ENCODE peak calls at places on chromosome 22, in nine cellular contexts. One of them, this sample, is unnamed.

GRCh38 chr22:39437836-39438704 is 18.7 kb upstream of the MGAT3 start:
- ATAC-seq in mucosa of descending colon: peak
- ATAC-seq in upper lobe of left lung: no peak
- ATAC-seq in pancreas: peak
- ATAC-seq in activated CD8-positive, alpha-beta T cell treated with anti-CD3 and anti-CD28 coated beads for 36 hours: no peak
- ATAC-seq in upper lobe of right lung: no peak
- ATAC-seq in body of pancreas: no peak
- ATAC-seq in heart right ventricle: peak
- ATAC-seq in CD4-positive, alpha-beta T cell: no peak
- ATAC-seq in this sample: peak

GRCh38 chr22:49913026-49913425 is 5.2 kb downstream of the ALG12 start:
- ATAC-seq in pancreas: no peak
- ATAC-seq in upper lobe of left lung: no peak
- ATAC-seq in activated CD8-positive, alpha-beta T cell treated with anti-CD3 and anti-CD28 coated beads for 36 hours: no peak
- ATAC-seq in heart right ventricle: no peak
- ATAC-seq in mucosa of descending colon: no peak
- ATAC-seq in CD4-positive, alpha-beta T cell: no peak
- ATAC-seq in upper lobe of right lung: no peak
- ATAC-seq in body of pancreas: no peak
- ATAC-seq in this sample: no peak

GRCh38 chr22:36565152-36565507 is 36.2 kb upstream of the EIF3D start:
- ATAC-seq in upper lobe of left lung: no peak
- ATAC-seq in body of pancreas: no peak
- ATAC-seq in activated CD8-positive, alpha-beta T cell treated with anti-CD3 and anti-CD28 coated beads for 36 hours: no peak
- ATAC-seq in heart right ventricle: no peak
- ATAC-seq in CD4-positive, alpha-beta T cell: no peak
- ATAC-seq in upper lobe of right lung: no peak
- ATAC-seq in pancreas: no peak
- ATAC-seq in mucosa of descending colon: no peak
- ATAC-seq in this sample: no peak

GRCh38 chr22:44028091-44028490 is 4.0 kb downstream of the PARVB start:
- ATAC-seq in activated CD8-positive, alpha-beta T cell treated with anti-CD3 and anti-CD28 coated beads for 36 hours: no peak
- ATAC-seq in upper lobe of left lung: no peak
- ATAC-seq in CD4-positive, alpha-beta T cell: no peak
- ATAC-seq in body of pancreas: no peak
- ATAC-seq in mucosa of descending colon: no peak
- ATAC-seq in pancreas: no peak
- ATAC-seq in heart right ventricle: no peak
- ATAC-seq in upper lobe of right lung: no peak
- ATAC-seq in this sample: no peak

GRCh38 chr22:49886346-49887073 is 31.7 kb downstream of the ALG12 start:
- ATAC-seq in upper lobe of left lung: no peak
- ATAC-seq in pancreas: no peak
- ATAC-seq in CD4-positive, alpha-beta T cell: no peak
- ATAC-seq in upper lobe of right lung: no peak
- ATAC-seq in heart right ventricle: no peak
- ATAC-seq in body of pancreas: no peak
- ATAC-seq in activated CD8-positive, alpha-beta T cell treated with anti-CD3 and anti-CD28 coated beads for 36 hours: no peak
- ATAC-seq in mucosa of descending colon: no peak
- ATAC-seq in this sample: no peak

GRCh38 chr22:40867109-40867508 is 5.2 kb upstream of the DNAJB7 start:
- ATAC-seq in upper lobe of left lung: no peak
- ATAC-seq in CD4-positive, alpha-beta T cell: no peak
- ATAC-seq in pancreas: no peak
- ATAC-seq in mucosa of descending colon: no peak
- ATAC-seq in activated CD8-positive, alpha-beta T cell treated with anti-CD3 and anti-CD28 coated beads for 36 hours: no peak
- ATAC-seq in heart right ventricle: no peak
- ATAC-seq in body of pancreas: no peak
- ATAC-seq in upper lobe of right lung: no peak
- ATAC-seq in this sample: no peak

GRCh38 chr22:29916007-29916544 is 33.1 kb downstream of the MTMR3 start:
- ATAC-seq in activated CD8-positive, alpha-beta T cell treated with anti-CD3 and anti-CD28 coated beads for 36 hours: no peak
- ATAC-seq in heart right ventricle: no peak
- ATAC-seq in upper lobe of left lung: no peak
- ATAC-seq in pancreas: no peak
- ATAC-seq in body of pancreas: no peak
- ATAC-seq in CD4-positive, alpha-beta T cell: no peak
- ATAC-seq in mucosa of descending colon: no peak
- ATAC-seq in upper lobe of right lung: no peak
- ATAC-seq in this sample: no peak

GRCh38 chr22:28710112-28710888 is 30.7 kb upstream of the TTC28 start:
- ATAC-seq in upper lobe of left lung: peak
- ATAC-seq in mucosa of descending colon: no peak
- ATAC-seq in pancreas: no peak
- ATAC-seq in activated CD8-positive, alpha-beta T cell treated with anti-CD3 and anti-CD28 coated beads for 36 hours: no peak
- ATAC-seq in CD4-positive, alpha-beta T cell: no peak
- ATAC-seq in upper lobe of right lung: no peak
- ATAC-seq in body of pancreas: no peak
- ATAC-seq in heart right ventricle: peak
- ATAC-seq in this sample: no peak

GRCh38 chr22:29550005-29550404 is 3.6 kb downstream of the THOC5 start:
- ATAC-seq in upper lobe of left lung: no peak
- ATAC-seq in CD4-positive, alpha-beta T cell: no peak
- ATAC-seq in body of pancreas: no peak
- ATAC-seq in upper lobe of right lung: no peak
- ATAC-seq in mucosa of descending colon: no peak
- ATAC-seq in activated CD8-positive, alpha-beta T cell treated with anti-CD3 and anti-CD28 coated beads for 36 hours: no peak
- ATAC-seq in heart right ventricle: no peak
- ATAC-seq in pancreas: no peak
- ATAC-seq in this sample: no peak

GRCh38 chr22:29914165-29914564 is 31.2 kb downstream of the MTMR3 start:
- ATAC-seq in upper lobe of left lung: peak
- ATAC-seq in body of pancreas: no peak
- ATAC-seq in mucosa of descending colon: no peak
- ATAC-seq in pancreas: no peak
- ATAC-seq in CD4-positive, alpha-beta T cell: no peak
- ATAC-seq in upper lobe of right lung: no peak
- ATAC-seq in activated CD8-positive, alpha-beta T cell treated with anti-CD3 and anti-CD28 coated beads for 36 hours: no peak
- ATAC-seq in heart right ventricle: no peak
- ATAC-seq in this sample: peak

GRCh38 chr22:27709919-27710452 is 91.6 kb downstream of the MN1 start:
- ATAC-seq in pancreas: no peak
- ATAC-seq in upper lobe of left lung: no peak
- ATAC-seq in activated CD8-positive, alpha-beta T cell treated with anti-CD3 and anti-CD28 coated beads for 36 hours: peak
- ATAC-seq in CD4-positive, alpha-beta T cell: no peak
- ATAC-seq in body of pancreas: no peak
- ATAC-seq in upper lobe of right lung: no peak
- ATAC-seq in mucosa of descending colon: no peak
- ATAC-seq in heart right ventricle: no peak
- ATAC-seq in this sample: no peak

GRCh38 chr22:44159811-44160210 is 20.9 kb upstream of the PARVG start:
- ATAC-seq in CD4-positive, alpha-beta T cell: no peak
- ATAC-seq in mucosa of descending colon: no peak
- ATAC-seq in upper lobe of right lung: no peak
- ATAC-seq in body of pancreas: no peak
- ATAC-seq in heart right ventricle: no peak
- ATAC-seq in upper lobe of left lung: no peak
- ATAC-seq in pancreas: no peak
- ATAC-seq in activated CD8-positive, alpha-beta T cell treated with anti-CD3 and anti-CD28 coated beads for 36 hours: no peak
- ATAC-seq in this sample: no peak

GRCh38 chr22:25072406-25072805 is 119.9 kb downstream of the KIAA1671 start:
- ATAC-seq in body of pancreas: no peak
- ATAC-seq in upper lobe of left lung: no peak
- ATAC-seq in CD4-positive, alpha-beta T cell: no peak
- ATAC-seq in heart right ventricle: no peak
- ATAC-seq in pancreas: no peak
- ATAC-seq in activated CD8-positive, alpha-beta T cell treated with anti-CD3 and anti-CD28 coated beads for 36 hours: no peak
- ATAC-seq in mucosa of descending colon: no peak
- ATAC-seq in upper lobe of right lung: no peak
- ATAC-seq in this sample: no peak

GRCh38 chr22:30822216-30823014 is 127.7 kb downstream of the OSBP2 start:
- ATAC-seq in activated CD8-positive, alpha-beta T cell treated with anti-CD3 and anti-CD28 coated beads for 36 hours: peak
- ATAC-seq in CD4-positive, alpha-beta T cell: peak
- ATAC-seq in pancreas: peak
- ATAC-seq in heart right ventricle: peak
- ATAC-seq in mucosa of descending colon: peak
- ATAC-seq in body of pancreas: peak
- ATAC-seq in upper lobe of right lung: peak
- ATAC-seq in upper lobe of left lung: peak
- ATAC-seq in this sample: no peak

GRCh38 chr22:26563022-26563421 is 26.9 kb downstream of the TPST2 start:
- ATAC-seq in upper lobe of right lung: no peak
- ATAC-seq in upper lobe of left lung: no peak
- ATAC-seq in heart right ventricle: no peak
- ATAC-seq in pancreas: peak
- ATAC-seq in CD4-positive, alpha-beta T cell: no peak
- ATAC-seq in body of pancreas: peak
- ATAC-seq in activated CD8-positive, alpha-beta T cell treated with anti-CD3 and anti-CD28 coated beads for 36 hours: no peak
- ATAC-seq in mucosa of descending colon: no peak
- ATAC-seq in this sample: no peak
- TF ChIP-seq CTCF in upper lobe of right lung: no peak
- TF ChIP-seq CTCF in upper lobe of left lung: no peak
- TF ChIP-seq CTCF in heart right ventricle: no peak
- TF ChIP-seq CTCF in pancreas: no peak
- TF ChIP-seq CTCF in CD4-positive, alpha-beta T cell: peak
- TF ChIP-seq CTCF in body of pancreas: peak
- TF ChIP-seq CTCF in activated CD8-positive, alpha-beta T cell treated with anti-CD3 and anti-CD28 coated beads for 36 hours: no peak
- TF ChIP-seq CTCF in mucosa of descending colon: no peak
- TF ChIP-seq CTCF in this sample: no peak

GRCh38 chr22:45830531-45831245 is 146.3 kb downstream of the WNT7B start:
- ATAC-seq in CD4-positive, alpha-beta T cell: no peak
- ATAC-seq in heart right ventricle: no peak
- ATAC-seq in activated CD8-positive, alpha-beta T cell treated with anti-CD3 and anti-CD28 coated beads for 36 hours: no peak
- ATAC-seq in mucosa of descending colon: no peak
- ATAC-seq in upper lobe of right lung: no peak
- ATAC-seq in pancreas: no peak
- ATAC-seq in upper lobe of left lung: no peak
- ATAC-seq in body of pancreas: no peak
- ATAC-seq in this sample: no peak

GRCh38 chr22:45832959-45833580 is 143.9 kb downstream of the WNT7B start:
- ATAC-seq in mucosa of descending colon: no peak
- ATAC-seq in activated CD8-positive, alpha-beta T cell treated with anti-CD3 and anti-CD28 coated beads for 36 hours: no peak
- ATAC-seq in pancreas: no peak
- ATAC-seq in CD4-positive, alpha-beta T cell: no peak
- ATAC-seq in upper lobe of right lung: no peak
- ATAC-seq in heart right ventricle: no peak
- ATAC-seq in body of pancreas: no peak
- ATAC-seq in upper lobe of left lung: no peak
- ATAC-seq in this sample: no peak

GRCh38 chr22:45833613-45834012 is 143.3 kb downstream of the WNT7B start:
- ATAC-seq in upper lobe of right lung: no peak
- ATAC-seq in pancreas: no peak
- ATAC-seq in activated CD8-positive, alpha-beta T cell treated with anti-CD3 and anti-CD28 coated beads for 36 hours: no peak
- ATAC-seq in upper lobe of left lung: no peak
- ATAC-seq in mucosa of descending colon: no peak
- ATAC-seq in CD4-positive, alpha-beta T cell: no peak
- ATAC-seq in heart right ventricle: no peak
- ATAC-seq in body of pancreas: no peak
- ATAC-seq in this sample: no peak

GRCh38 chr22:45832180-45832579 is 144.8 kb downstream of the WNT7B start:
- ATAC-seq in pancreas: no peak
- ATAC-seq in upper lobe of left lung: no peak
- ATAC-seq in CD4-positive, alpha-beta T cell: no peak
- ATAC-seq in activated CD8-positive, alpha-beta T cell treated with anti-CD3 and anti-CD28 coated beads for 36 hours: no peak
- ATAC-seq in upper lobe of right lung: no peak
- ATAC-seq in mucosa of descending colon: no peak
- ATAC-seq in heart right ventricle: no peak
- ATAC-seq in body of pancreas: no peak
- ATAC-seq in this sample: no peak

DNA sequence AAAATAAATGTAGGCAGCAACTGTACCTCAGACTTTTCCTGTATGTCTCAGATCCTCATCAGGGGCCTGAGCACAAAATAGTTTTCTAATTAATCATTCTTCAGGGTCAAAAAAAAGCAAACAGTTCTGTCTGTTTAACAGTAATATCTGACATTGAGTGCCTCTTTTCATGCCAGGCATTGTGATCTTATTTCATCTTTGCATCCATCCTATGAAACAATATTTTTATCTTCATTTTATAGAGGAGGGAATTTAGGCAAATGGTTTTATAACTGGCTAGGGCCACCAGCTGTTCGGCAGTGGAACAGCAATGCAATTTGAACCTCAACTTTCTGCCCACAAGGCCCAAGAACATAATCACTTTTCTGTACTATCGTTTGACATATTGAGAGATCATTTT is 145.6 kb downstream of the WNT7B start:
- ATAC-seq in upper lobe of left lung: no peak
- ATAC-seq in body of pancreas: no peak
- ATAC-seq in activated CD8-positive, alpha-beta T cell treated with anti-CD3 and anti-CD28 coated beads for 36 hours: no peak
- ATAC-seq in mucosa of descending colon: no peak
- ATAC-seq in CD4-positive, alpha-beta T cell: no peak
- ATAC-seq in upper lobe of right lung: peak
- ATAC-seq in heart right ventricle: no peak
- ATAC-seq in pancreas: no peak
- ATAC-seq in this sample: no peak
- TF ChIP-seq CTCF in upper lobe of left lung: peak
- TF ChIP-seq CTCF in body of pancreas: no peak
- TF ChIP-seq CTCF in activated CD8-positive, alpha-beta T cell treated with anti-CD3 and anti-CD28 coated beads for 36 hours: no peak
- TF ChIP-seq CTCF in mucosa of descending colon: no peak
- TF ChIP-seq CTCF in CD4-positive, alpha-beta T cell: no peak
- TF ChIP-seq CTCF in upper lobe of right lung: peak
- TF ChIP-seq CTCF in heart right ventricle: no peak
- TF ChIP-seq CTCF in pancreas: no peak
- TF ChIP-seq CTCF in this sample: peak

GRCh38 chr22:45867118-45867905 is 109.7 kb downstream of the WNT7B start:
- ATAC-seq in upper lobe of right lung: peak
- ATAC-seq in body of pancreas: peak
- ATAC-seq in upper lobe of left lung: peak
- ATAC-seq in heart right ventricle: peak
- ATAC-seq in mucosa of descending colon: peak
- ATAC-seq in CD4-positive, alpha-beta T cell: no peak
- ATAC-seq in pancreas: peak
- ATAC-seq in activated CD8-positive, alpha-beta T cell treated with anti-CD3 and anti-CD28 coated beads for 36 hours: no peak
- ATAC-seq in this sample: peak
- TF ChIP-seq CTCF in upper lobe of right lung: peak
- TF ChIP-seq CTCF in body of pancreas: peak
- TF ChIP-seq CTCF in upper lobe of left lung: peak
- TF ChIP-seq CTCF in heart right ventricle: no peak
- TF ChIP-seq CTCF in mucosa of descending colon: no peak
- TF ChIP-seq CTCF in CD4-positive, alpha-beta T cell: no peak
- TF ChIP-seq CTCF in pancreas: no peak
- TF ChIP-seq CTCF in activated CD8-positive, alpha-beta T cell treated with anti-CD3 and anti-CD28 coated beads for 36 hours: no peak
- TF ChIP-seq CTCF in this sample: peak

GRCh38 chr22:46980392-46980791 is 217.9 kb downstream of the TBC1D22A start:
- ATAC-seq in upper lobe of left lung: no peak
- ATAC-seq in mucosa of descending colon: no peak
- ATAC-seq in CD4-positive, alpha-beta T cell: no peak
- ATAC-seq in pancreas: no peak
- ATAC-seq in upper lobe of right lung: no peak
- ATAC-seq in activated CD8-positive, alpha-beta T cell treated with anti-CD3 and anti-CD28 coated beads for 36 hours: no peak
- ATAC-seq in body of pancreas: no peak
- ATAC-seq in heart right ventricle: no peak
- ATAC-seq in this sample: no peak

GRCh38 chr22:46985507-46985882 is 223.0 kb downstream of the TBC1D22A start:
- ATAC-seq in mucosa of descending colon: no peak
- ATAC-seq in upper lobe of left lung: peak
- ATAC-seq in body of pancreas: peak
- ATAC-seq in heart right ventricle: no peak
- ATAC-seq in CD4-positive, alpha-beta T cell: no peak
- ATAC-seq in upper lobe of right lung: no peak
- ATAC-seq in pancreas: peak
- ATAC-seq in activated CD8-positive, alpha-beta T cell treated with anti-CD3 and anti-CD28 coated beads for 36 hours: no peak
- ATAC-seq in this sample: no peak

GRCh38 chr22:46984751-46985506 is 222.5 kb downstream of the TBC1D22A start:
- ATAC-seq in upper lobe of left lung: peak
- ATAC-seq in CD4-positive, alpha-beta T cell: no peak
- ATAC-seq in upper lobe of right lung: no peak
- ATAC-seq in heart right ventricle: no peak
- ATAC-seq in activated CD8-positive, alpha-beta T cell treated with anti-CD3 and anti-CD28 coated beads for 36 hours: no peak
- ATAC-seq in body of pancreas: peak
- ATAC-seq in mucosa of descending colon: no peak
- ATAC-seq in pancreas: peak
- ATAC-seq in this sample: no peak

GRCh38 chr22:46983046-46983445 is 220.6 kb downstream of the TBC1D22A start:
- ATAC-seq in pancreas: no peak
- ATAC-seq in upper lobe of right lung: no peak
- ATAC-seq in heart right ventricle: peak
- ATAC-seq in upper lobe of left lung: no peak
- ATAC-seq in CD4-positive, alpha-beta T cell: no peak
- ATAC-seq in body of pancreas: no peak
- ATAC-seq in mucosa of descending colon: no peak
- ATAC-seq in activated CD8-positive, alpha-beta T cell treated with anti-CD3 and anti-CD28 coated beads for 36 hours: no peak
- ATAC-seq in this sample: no peak

GRCh38 chr22:46982635-46983034 is 220.2 kb downstream of the TBC1D22A start:
- ATAC-seq in CD4-positive, alpha-beta T cell: no peak
- ATAC-seq in mucosa of descending colon: no peak
- ATAC-seq in upper lobe of right lung: no peak
- ATAC-seq in activated CD8-positive, alpha-beta T cell treated with anti-CD3 and anti-CD28 coated beads for 36 hours: no peak
- ATAC-seq in upper lobe of left lung: no peak
- ATAC-seq in body of pancreas: no peak
- ATAC-seq in pancreas: no peak
- ATAC-seq in heart right ventricle: no peak
- ATAC-seq in this sample: no peak
- TF ChIP-seq CTCF in CD4-positive, alpha-beta T cell: no peak
- TF ChIP-seq CTCF in mucosa of descending colon: no peak
- TF ChIP-seq CTCF in upper lobe of right lung: no peak
- TF ChIP-seq CTCF in activated CD8-positive, alpha-beta T cell treated with anti-CD3 and anti-CD28 coated beads for 36 hours: no peak
- TF ChIP-seq CTCF in upper lobe of left lung: no peak
- TF ChIP-seq CTCF in body of pancreas: no peak
- TF ChIP-seq CTCF in pancreas: no peak
- TF ChIP-seq CTCF in heart right ventricle: no peak
- TF ChIP-seq CTCF in this sample: no peak

This sample was measured in gastroesophageal sphincter.